ENCODE peak calls at places on chromosomes 11 and 22, in ten cellular contexts. A, Y, S, C, Q, O, U, R, K and F are unnamed samples.
A peak's percentile ranks its signal among the peaks of the same experiment; 100 is the strongest.

GRCh38 chr11:64378335-64378884 is 19.4 kb downstream of the RPS6KA4 start:
- DNase-seq in A (peak; percentile 52), Y (no peak), S (no peak), C (no peak), Q (peak; percentile 58), O (no peak), U (no peak), R (no peak), K (no peak), F (no peak)

GRCh38 chr22:32579533-32580220 is 105.1 kb downstream of the FBXO7 start:
- DNase-seq in A (peak; percentile 61), Y (peak; percentile 31), S (peak; percentile 44), C (no peak), Q (no peak), O (no peak), U (no peak), R (no peak), K (no peak), F (no peak)

GRCh38 chr11:16891964-16892363 is 122.2 kb downstream of the PLEKHA7 start:
- DNase-seq in A (peak; percentile 44), Y (peak; percentile 62), S (peak; percentile 25), C (no peak), Q (peak; percentile 42), O (no peak), U (no peak), R (no peak), K (no peak), F (no peak)

GRCh38 chr11:68741536-68741935 is 9.8 kb downstream of the TESMIN start:
- DNase-seq in A (no peak), Y (peak; percentile 4), S (no peak), C (no peak), Q (no peak), O (no peak), U (no peak), R (no peak), K (no peak), F (no peak)

GRCh38 chr22:29370556-29370955 is 17.8 kb downstream of the AP1B1 start:
- DNase-seq in A (no peak), Y (no peak), S (no peak), C (no peak), Q (no peak), O (no peak), U (no peak), R (no peak), K (peak; percentile 45), F (no peak)

GRCh38 chr11:100757636-100758035 is 70.5 kb downstream of the ARHGAP42 start:
- DNase-seq in A (no peak), Y (no peak), S (no peak), C (no peak), Q (no peak), O (no peak), U (no peak), R (no peak), K (no peak), F (no peak)

GRCh38 chr11:607020-607780 is 8.6 kb downstream of the IRF7 start:
- DNase-seq in A (no peak), Y (no peak), S (no peak), C (no peak), Q (no peak), O (no peak), U (no peak), R (no peak), K (no peak), F (no peak)

GRCh38 chr11:75858613-75859012 is 43.6 kb downstream of the UVRAG start:
- DNase-seq in A (peak; percentile 78), Y (peak; percentile 20), S (no peak), C (no peak), Q (peak; percentile 71), O (no peak), U (no peak), R (no peak), K (no peak), F (no peak)

GRCh38 chr11:19472679-19473078 is 231.9 kb upstream of the E2F8 start:
- DNase-seq in A (peak; percentile 55), Y (no peak), S (no peak), C (no peak), Q (peak; percentile 75), O (no peak), U (no peak), R (no peak), K (no peak), F (no peak)

GRCh38 chr11:22792497-22792896 is 37.1 kb downstream of the SVIP start:
- DNase-seq in A (peak; percentile 43), Y (peak; percentile 90), S (no peak), C (no peak), Q (peak; percentile 82), O (no peak), U (no peak), R (no peak), K (no peak), F (peak; percentile 70)

GRCh38 chr11:87259731-87260130 is 222.0 kb downstream of the TMEM135 start:
- DNase-seq in A (no peak), Y (no peak), S (no peak), C (no peak), Q (peak; percentile 58), O (no peak), U (no peak), R (no peak), K (no peak), F (no peak)

GRCh38 chr11:110184974-110185597 is 91.9 kb downstream of the ZC3H12C start:
- DNase-seq in A (peak; percentile 99), Y (peak; percentile 57), S (no peak), C (no peak), Q (peak; percentile 43), O (no peak), U (peak; percentile 26), R (no peak), K (no peak), F (no peak)

DNA sequence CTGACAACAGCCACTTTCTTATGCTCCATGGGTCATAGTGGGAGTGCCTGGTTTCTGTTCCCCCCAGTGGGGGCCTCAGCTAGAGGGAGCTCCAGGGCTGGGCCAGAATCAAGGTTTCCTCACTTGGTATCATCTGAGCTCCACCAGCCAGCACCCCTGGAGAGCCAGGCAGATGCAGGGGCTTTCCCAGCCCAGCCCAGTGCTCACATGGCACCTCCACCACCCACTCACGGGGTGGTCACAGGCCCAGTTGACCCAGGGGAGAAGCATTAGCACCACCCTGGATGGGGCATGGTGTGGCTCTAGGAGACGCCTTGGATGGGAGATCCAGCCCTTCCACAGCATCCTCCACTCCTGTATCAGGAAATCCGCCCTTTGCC is 24.1 kb upstream of the WNT7B start:
- DNase-seq in A (peak; percentile 43), Y (no peak), S (no peak), C (no peak), Q (no peak), O (no peak), U (no peak), R (no peak), K (no peak), F (no peak)
- TF ChIP-seq CTCF in A (peak; percentile 53), Y (peak; percentile 28), S (peak; percentile 4), C (no peak), Q (no peak), O (no peak), U (peak; percentile 24), R (no peak), K (peak; percentile 13), F (no peak)

DNA sequence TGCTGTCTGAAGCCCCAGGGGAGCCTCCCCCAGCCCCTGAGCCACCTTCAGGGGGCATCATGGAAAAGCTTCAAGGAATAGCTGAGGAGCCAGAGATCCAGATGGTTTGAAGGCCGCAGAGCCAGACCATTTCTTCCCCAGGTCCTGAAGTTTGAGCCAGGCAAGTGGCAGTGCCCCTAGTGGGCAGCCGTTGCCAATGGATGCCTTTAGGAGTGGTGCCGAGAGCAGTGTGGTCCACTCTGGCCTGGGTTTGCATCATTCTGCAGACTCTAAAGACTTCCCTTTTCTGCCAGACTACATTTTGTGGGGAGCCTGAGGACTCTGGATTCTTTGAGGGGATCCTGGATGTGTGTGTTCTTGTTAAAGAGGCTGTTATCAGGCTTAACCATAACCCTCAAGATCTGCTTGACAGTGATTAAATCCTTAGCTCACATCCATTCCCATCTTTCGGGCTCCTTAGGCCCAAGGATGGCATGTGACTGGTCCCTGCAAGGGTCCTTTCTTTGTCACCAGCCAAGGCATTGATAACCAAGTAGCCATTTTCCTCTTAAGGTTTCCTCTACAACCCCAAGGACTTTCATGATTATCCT is 13.1 kb downstream of the HINFP start:
- DNase-seq in A (peak; percentile 30), Y (no peak), S (no peak), C (peak; percentile 47), Q (no peak), O (no peak), U (no peak), R (no peak), K (no peak), F (peak; percentile 16)
- TF ChIP-seq CTCF in A (peak; percentile 71), Y (peak; percentile 81), S (peak; percentile 43), C (peak; percentile 30), Q (peak; percentile 59), O (peak; percentile 13), U (peak; percentile 48), R (peak; percentile 53), K (peak; percentile 74), F (peak; percentile 36)

GRCh38 chr11:101862410-101863233 is 52.2 kb upstream of the CEP126 start:
- DNase-seq in A (peak; percentile 92), Y (peak; percentile 84), S (peak; percentile 48), C (peak; percentile 44), Q (peak; percentile 82), O (no peak), U (no peak), R (peak; percentile 33), K (peak; percentile 33), F (peak; percentile 37)
- TF ChIP-seq CTCF in A (peak; percentile 84), Y (peak; percentile 81), S (peak; percentile 69), C (peak; percentile 47), Q (peak; percentile 61), O (no peak), U (peak; percentile 43), R (no peak), K (peak; percentile 54), F (peak; percentile 30)

DNA sequence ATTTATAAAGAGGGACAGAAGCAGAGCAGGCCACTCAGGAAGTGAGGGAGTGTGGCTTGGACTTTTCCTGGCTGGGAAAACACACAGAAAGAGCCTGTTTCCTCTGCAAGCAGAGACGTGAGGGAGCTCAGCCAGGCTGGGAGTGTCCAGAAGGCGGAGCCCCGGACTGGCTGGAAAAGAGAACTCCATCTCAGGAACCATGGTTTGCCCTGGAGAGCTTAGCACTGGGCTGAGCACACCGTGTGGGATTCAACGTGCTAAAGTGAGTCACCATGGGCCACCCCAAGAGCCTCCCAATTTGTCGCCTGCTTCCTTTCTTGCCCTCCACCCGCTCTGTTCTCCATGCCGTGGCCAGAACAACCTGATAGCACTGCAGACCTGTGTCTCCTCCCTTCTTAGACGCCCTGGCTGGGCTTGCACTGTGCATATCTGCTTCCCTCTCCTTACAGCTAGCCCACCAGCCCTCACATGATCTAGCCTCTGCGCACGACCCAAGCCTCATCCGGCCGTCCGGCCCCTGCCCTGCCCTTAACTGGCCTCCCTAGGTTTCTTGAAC is 51.8 kb downstream of the GALNT18 start:
- DNase-seq in A (no peak), Y (no peak), S (no peak), C (no peak), Q (peak; percentile 37), O (no peak), U (peak; percentile 83), R (peak; percentile 29), K (no peak), F (no peak)
- TF ChIP-seq CTCF in A (no peak), Y (no peak), S (no peak), C (no peak), Q (no peak), O (no peak), U (peak; percentile 32), R (no peak), K (no peak), F (no peak)